ENCODE peak calls at places on chromosomes 1 and 21, in seven cellular contexts. Y is neural crest cell, Z is tibial artery, J is fibroblast of pulmonary artery, I is uterus, W is GM13977, K is BE2C. B is an unnamed sample.

GRCh38 chr1:119449964-119450363 is 35.0 kb downstream of the HSD3B2 start:
- DNase-seq in Y (no peak), Z (no peak), J (no peak), I (no peak), W (no peak), K (no peak), B (no peak)

GRCh38 chr1:96178053-96178452 is 543.5 kb upstream of the PTBP2 start:
- DNase-seq in Y (no peak), Z (no peak), J (no peak), I (no peak), W (no peak), K (no peak), B (no peak)

GRCh38 chr1:169964206-169964605 is 70.5 kb upstream of the SCYL3 start:
- DNase-seq in Y (no peak), Z (no peak), J (no peak), I (no peak), W (no peak), K (no peak), B (no peak)

GRCh38 chr1:182337736-182338571 is 53.6 kb downstream of the GLUL start:
- DNase-seq in Y (no peak), Z (no peak), J (peak), I (peak), W (no peak), K (no peak), B (no peak)

GRCh38 chr1:109740615-109741373 is at the start of gene GSTM3:
- DNase-seq in Y (no peak), Z (no peak), J (no peak), I (no peak), W (no peak), K (no peak), B (no peak)

GRCh38 chr1:113058861-113059441 is 14.0 kb upstream of the LRIG2 start:
- DNase-seq in Y (no peak), Z (no peak), J (no peak), I (no peak), W (no peak), K (peak), B (no peak)

GRCh38 chr1:42877380-42877779 is 31.0 kb downstream of the ZNF691 start:
- DNase-seq in Y (no peak), Z (no peak), J (no peak), I (no peak), W (no peak), K (no peak), B (no peak)

GRCh38 chr1:200437556-200438203 is 27.8 kb upstream of the ZNF281 start:
- DNase-seq in Y (no peak), Z (no peak), J (no peak), I (no peak), W (peak), K (no peak), B (no peak)

GRCh38 chr1:23578997-23579363 is 19.7 kb upstream of the ID3 start:
- DNase-seq in Y (no peak), Z (no peak), J (no peak), I (no peak), W (no peak), K (no peak), B (no peak)

GRCh38 chr1:36008546-36009197 is 75.2 kb upstream of the TEKT2 start:
- DNase-seq in Y (no peak), Z (no peak), J (peak), I (no peak), W (no peak), K (no peak), B (no peak)

GRCh38 chr1:228005511-228006033 is 1.2 kb upstream of the WNT3A start:
- DNase-seq in Y (no peak), Z (no peak), J (no peak), I (peak), W (peak), K (no peak), B (peak)

GRCh38 chr1:30847358-30847972 is 61.1 kb downstream of the SDC3 start:
- DNase-seq in Y (peak), Z (peak), J (peak), I (peak), W (no peak), K (no peak), B (peak)

GRCh38 chr1:191641420-191642215 is 516.6 kb upstream of the RGS18 start:
- DNase-seq in Y (no peak), Z (no peak), J (peak), I (no peak), W (no peak), K (no peak), B (no peak)

GRCh38 chr1:192476802-192477298 is 98.7 kb upstream of the RGS1 start:
- DNase-seq in Y (no peak), Z (peak), J (peak), I (no peak), W (no peak), K (no peak), B (peak)

GRCh38 chr1:25198731-25199231 is 33.5 kb downstream of the SYF2 start:
- DNase-seq in Y (no peak), Z (no peak), J (no peak), I (no peak), W (peak), K (peak), B (no peak)

GRCh38 chr1:230752407-230752806 is 5.2 kb downstream of the CAPN9 start:
- DNase-seq in Y (no peak), Z (no peak), J (no peak), I (no peak), W (no peak), K (no peak), B (no peak)

GRCh38 chr1:179342740-179343404 is 22.9 kb upstream of the AXDND1 start:
- DNase-seq in Y (no peak), Z (no peak), J (no peak), I (no peak), W (no peak), K (no peak), B (no peak)

GRCh38 chr1:53273526-53273925 is 35.2 kb upstream of the MAGOH start:
- DNase-seq in Y (no peak), Z (no peak), J (no peak), I (no peak), W (no peak), K (no peak), B (no peak)

GRCh38 chr1:158496379-158496778 is 24.4 kb downstream of the OR10R2 start:
- DNase-seq in Y (no peak), Z (no peak), J (peak), I (no peak), W (peak), K (no peak), B (no peak)

GRCh38 chr1:162248854-162249535 is 127.7 kb downstream of the SPATA46 start:
- DNase-seq in Y (peak), Z (no peak), J (no peak), I (no peak), W (no peak), K (no peak), B (no peak)

GRCh38 chr1:909861-910310 is 13.8 kb upstream of the SAMD11 start:
- DNase-seq in Y (no peak), Z (no peak), J (no peak), I (no peak), W (no peak), K (no peak), B (peak)

GRCh38 chr1:235455806-235456205 is 48.4 kb downstream of the B3GALNT2 start:
- DNase-seq in Y (no peak), Z (no peak), J (no peak), I (no peak), W (no peak), K (no peak), B (no peak)

GRCh38 chr21:24375201-24375600 is 1232.1 kb downstream of the MRPL39 start:
- DNase-seq in Y (no peak), Z (no peak), J (no peak), I (no peak), W (no peak), K (peak), B (no peak)

GRCh38 chr1:1290238-1290731 is 10.0 kb downstream of the SCNN1D start:
- DNase-seq in Y (peak), Z (peak), J (peak), I (no peak), W (peak), K (peak), B (no peak)

GRCh38 chr1:47781171-47781959 is 215.8 kb downstream of the TRABD2B start:
- DNase-seq in Y (no peak), Z (no peak), J (no peak), I (no peak), W (no peak), K (no peak), B (no peak)

GRCh38 chr1:119964673-119965363 is 68.5 kb upstream of the ADAM30 start:
- DNase-seq in Y (no peak), Z (no peak), J (peak), I (no peak), W (no peak), K (no peak), B (no peak)

GRCh38 chr1:204280099-204280498 is 66.3 kb upstream of the GOLT1A start:
- DNase-seq in Y (no peak), Z (no peak), J (no peak), I (no peak), W (no peak), K (no peak), B (no peak)

GRCh38 chr1:155322571-155322952 is 1.9 kb downstream of the RUSC1 start:
- DNase-seq in Y (peak), Z (no peak), J (peak), I (peak), W (peak), K (no peak), B (no peak)

GRCh38 chr1:242751941-242752340 is 227.4 kb upstream of the PLD5 start:
- DNase-seq in Y (no peak), Z (no peak), J (no peak), I (no peak), W (no peak), K (no peak), B (no peak)

GRCh38 chr1:14699596-14699995 is 101.1 kb downstream of the KAZN start:
- DNase-seq in Y (no peak), Z (no peak), J (no peak), I (no peak), W (no peak), K (no peak), B (no peak)

GRCh38 chr1:156150107-156151000 is 3.0 kb upstream of the SEMA4A start:
- DNase-seq in Y (no peak), Z (no peak), J (no peak), I (no peak), W (no peak), K (no peak), B (no peak)

GRCh38 chr21:46057111-46057709 is 40.7 kb upstream of the COL6A2 start:
- DNase-seq in Y (no peak), Z (no peak), J (no peak), I (peak), W (no peak), K (no peak), B (peak)

GRCh38 chr1:214492405-214493075 is 58.9 kb downstream of the PTPN14 start:
- DNase-seq in Y (no peak), Z (no peak), J (peak), I (no peak), W (no peak), K (no peak), B (no peak)

GRCh38 chr1:224488806-224489584 is 54.4 kb upstream of the WDR26 start:
- DNase-seq in Y (no peak), Z (no peak), J (peak), I (no peak), W (peak), K (no peak), B (no peak)

GRCh38 chr1:7553042-7553690 is 217.9 kb upstream of the VAMP3 start:
- DNase-seq in Y (no peak), Z (no peak), J (peak), I (no peak), W (no peak), K (no peak), B (no peak)

GRCh38 chr1:10541286-10541685 is 66.5 kb downstream of the PEX14 start:
- DNase-seq in Y (no peak), Z (no peak), J (no peak), I (no peak), W (no peak), K (no peak), B (no peak)

GRCh38 chr1:10546896-10547295 is 72.1 kb downstream of the PEX14 start:
- DNase-seq in Y (no peak), Z (no peak), J (no peak), I (no peak), W (no peak), K (no peak), B (no peak)

GRCh38 chr1:10539411-10540043 is 64.8 kb downstream of the PEX14 start:
- DNase-seq in Y (no peak), Z (no peak), J (peak), I (no peak), W (no peak), K (no peak), B (no peak)

GRCh38 chr1:10540277-10541005 is 65.7 kb downstream of the PEX14 start:
- DNase-seq in Y (no peak), Z (no peak), J (peak), I (peak), W (no peak), K (no peak), B (no peak)

DNA sequence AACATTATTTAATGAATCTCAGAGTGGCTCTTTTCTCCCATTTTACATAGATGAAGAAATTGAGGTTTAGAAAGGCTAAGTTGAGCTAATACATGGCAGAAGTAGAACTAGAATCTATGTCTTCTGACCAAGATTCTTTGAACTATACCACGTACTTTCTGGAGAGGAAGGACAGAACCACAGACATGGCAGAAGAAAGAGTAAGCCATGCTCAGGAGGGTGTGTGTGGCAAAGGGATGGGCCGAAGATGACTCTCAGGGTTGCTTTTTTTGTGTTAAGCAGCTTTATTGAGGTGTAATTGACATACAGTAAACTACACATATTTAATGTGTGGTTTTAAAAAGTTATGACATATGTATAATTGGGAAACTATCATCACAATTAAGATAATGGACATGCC is 69.5 kb downstream of the PEX14 start:
- DNase-seq in Y (no peak), Z (no peak), J (no peak), I (no peak), W (no peak), K (no peak), B (no peak)
- TF ChIP-seq CTCF in Y (no peak), Z (no peak), J (no peak), I (no peak), W (no peak), K (no peak), B (no peak)

GRCh38 chr1:40034869-40035268 is 5.7 kb upstream of the CAP1 start:
- DNase-seq in Y (no peak), Z (no peak), J (no peak), I (no peak), W (no peak), K (no peak), B (no peak)
- TF ChIP-seq CTCF in Y (no peak), Z (no peak), J (no peak), I (no peak), W (no peak), K (no peak), B (no peak)

GRCh38 chr21:37166733-37167132 is 93.7 kb downstream of the TTC3 start:
- DNase-seq in Y (no peak), Z (no peak), J (peak), I (no peak), W (peak), K (no peak), B (no peak)
- TF ChIP-seq CTCF in Y (peak), Z (no peak), J (no peak), I (no peak), W (peak), K (peak), B (peak)

GRCh38 chr1:10788592-10789006 is 7.8 kb downstream of the CASZ1 start:
- DNase-seq in Y (no peak), Z (no peak), J (no peak), I (no peak), W (no peak), K (peak), B (no peak)
- TF ChIP-seq CTCF in Y (peak), Z (peak), J (peak), I (peak), W (no peak), K (peak), B (peak)